ENCODE peak calls at places on chromosomes 4 and X, in ten cellular contexts. Y is thoracic aorta, N is SJSA1, H is upper lobe of left lung, R is mesenchymal stem cell, X is psoas muscle, M is pancreas, A is SK-N-MC, Z is astrocyte, W is neural progenitor cell. G is an unnamed sample.

GRCh38 chr4:26263165-26263564 is 57.6 kb upstream of the RBPJ start:
- DNase-seq in Z (no peak), A (no peak), H (no peak), N (no peak), R (no peak), X (no peak), M (no peak), W (no peak), Y (no peak), G (no peak)

GRCh38 chr4:59553063-59553738 is 1646.9 kb upstream of the ADGRL3 start:
- DNase-seq in W (no peak), X (no peak), H (no peak), N (no peak), R (peak), M (no peak), A (no peak), Z (peak), Y (no peak), G (no peak)

GRCh38 chr4:26823583-26823982 is 37.1 kb upstream of the STIM2 start:
- DNase-seq in A (no peak), Z (no peak), H (no peak), M (no peak), N (no peak), Y (no peak), X (no peak), W (no peak), R (no peak), G (no peak)

GRCh38 chrX:140713174-140713539 is 3.6 kb downstream of the LINC00632 start:
- DNase-seq in R (no peak), M (no peak), A (no peak), H (no peak), W (no peak), X (no peak), N (no peak), Y (no peak), Z (no peak), G (no peak)

GRCh38 chr4:16262188-16262587 is 35.9 kb upstream of the TAPT1 start:
- DNase-seq in Y (no peak), A (no peak), R (no peak), H (no peak), X (no peak), W (no peak), N (no peak), M (no peak), Z (no peak), G (no peak)

GRCh38 chr4:52244773-52245360 is 193.8 kb downstream of the SPATA18 start:
- DNase-seq in W (no peak), Y (no peak), A (no peak), N (no peak), R (no peak), H (no peak), X (no peak), Z (no peak), M (no peak), G (no peak)

GRCh38 chr4:186192068-186192751 is 843 bp downstream of the CYP4V2 start:
- DNase-seq in W (peak), Y (no peak), M (peak), N (no peak), Z (peak), H (no peak), A (no peak), X (peak), R (peak), G (peak)

GRCh38 chr4:157978680-157979361 is 194.0 kb downstream of the GASK1B start:
- DNase-seq in R (peak), M (peak), X (peak), Y (no peak), Z (peak), A (no peak), N (peak), W (peak), H (peak), G (peak)

GRCh38 chrX:31423575-31424284 is 351.9 kb upstream of the FTHL17 start:
- DNase-seq in R (peak), Z (peak), W (peak), X (no peak), Y (no peak), N (peak), M (no peak), A (no peak), H (no peak), G (peak)

GRCh38 chrX:44245730-44246129 is 97.7 kb downstream of the EFHC2 start:
- DNase-seq in A (no peak), M (no peak), Y (no peak), Z (no peak), W (no peak), H (no peak), N (no peak), X (no peak), R (no peak), G (no peak)

GRCh38 chrX:13685126-13685763 is 3.7 kb upstream of the RAB9A start:
- DNase-seq in W (no peak), R (no peak), H (no peak), X (no peak), Z (peak), N (no peak), A (no peak), M (no peak), Y (no peak), G (no peak)

GRCh38 chrX:74535211-74535621 is 79.2 kb downstream of the RLIM start:
- DNase-seq in Z (peak), X (no peak), H (no peak), N (peak), Y (no peak), A (no peak), R (peak), M (no peak), W (peak), G (peak)

GRCh38 chr4:87490664-87491369 is 38.4 kb downstream of the SPARCL1 start:
- DNase-seq in W (no peak), Y (no peak), Z (no peak), R (no peak), N (no peak), H (no peak), A (no peak), X (no peak), M (no peak), G (no peak)

GRCh38 chr4:87489678-87490077 is 39.5 kb downstream of the SPARCL1 start:
- DNase-seq in H (no peak), X (no peak), Y (no peak), Z (peak), W (no peak), M (no peak), R (no peak), A (no peak), N (no peak), G (no peak)

GRCh38 chr4:87491436-87491835 is 37.7 kb downstream of the SPARCL1 start:
- DNase-seq in Y (no peak), Z (no peak), M (no peak), X (no peak), R (no peak), W (no peak), N (no peak), A (no peak), H (no peak), G (no peak)

GRCh38 chr4:87493147-87493546 is 36.0 kb downstream of the SPARCL1 start:
- DNase-seq in M (no peak), A (no peak), Z (no peak), W (no peak), X (no peak), Y (no peak), H (no peak), N (no peak), R (no peak), G (no peak)

DNA sequence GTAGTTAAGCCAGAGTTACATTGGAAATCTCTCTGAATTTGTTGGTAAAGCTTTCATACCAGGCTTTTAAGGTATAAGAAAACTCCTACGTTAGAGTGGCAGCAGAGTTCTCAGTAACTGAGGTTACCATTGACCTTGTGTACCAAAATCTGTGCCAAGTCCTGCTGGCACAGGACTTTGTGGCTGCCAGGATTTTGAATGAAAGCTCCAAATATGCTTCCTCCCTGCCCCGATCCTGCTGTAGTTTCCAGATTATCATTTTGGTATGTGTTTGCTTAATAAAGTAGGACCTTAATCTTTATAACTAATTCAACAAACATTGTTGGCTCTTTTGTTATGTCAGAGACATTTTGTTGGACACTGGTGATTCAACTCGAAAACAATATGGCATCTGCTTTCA is 36.6 kb downstream of the SPARCL1 start:
- DNase-seq in X (no peak), A (no peak), N (no peak), Z (no peak), H (no peak), W (no peak), R (no peak), M (no peak), Y (no peak), G (no peak)
- H3K27ac ChIP-seq in X (no peak), A (no peak), N (no peak), Z (no peak), H (no peak), W (no peak), R (no peak), M (no peak), Y (peak), G (peak)

GRCh38 chr4:124945422-124945821 is 232.9 kb upstream of the ANKRD50 start:
- DNase-seq in R (no peak), W (no peak), Z (no peak), N (no peak), A (no peak), M (no peak), Y (no peak), X (no peak), H (no peak), G (no peak)
- H3K27ac ChIP-seq in R (no peak), W (no peak), Z (no peak), N (no peak), A (no peak), M (no peak), Y (no peak), X (no peak), H (no peak), G (no peak)

DNA sequence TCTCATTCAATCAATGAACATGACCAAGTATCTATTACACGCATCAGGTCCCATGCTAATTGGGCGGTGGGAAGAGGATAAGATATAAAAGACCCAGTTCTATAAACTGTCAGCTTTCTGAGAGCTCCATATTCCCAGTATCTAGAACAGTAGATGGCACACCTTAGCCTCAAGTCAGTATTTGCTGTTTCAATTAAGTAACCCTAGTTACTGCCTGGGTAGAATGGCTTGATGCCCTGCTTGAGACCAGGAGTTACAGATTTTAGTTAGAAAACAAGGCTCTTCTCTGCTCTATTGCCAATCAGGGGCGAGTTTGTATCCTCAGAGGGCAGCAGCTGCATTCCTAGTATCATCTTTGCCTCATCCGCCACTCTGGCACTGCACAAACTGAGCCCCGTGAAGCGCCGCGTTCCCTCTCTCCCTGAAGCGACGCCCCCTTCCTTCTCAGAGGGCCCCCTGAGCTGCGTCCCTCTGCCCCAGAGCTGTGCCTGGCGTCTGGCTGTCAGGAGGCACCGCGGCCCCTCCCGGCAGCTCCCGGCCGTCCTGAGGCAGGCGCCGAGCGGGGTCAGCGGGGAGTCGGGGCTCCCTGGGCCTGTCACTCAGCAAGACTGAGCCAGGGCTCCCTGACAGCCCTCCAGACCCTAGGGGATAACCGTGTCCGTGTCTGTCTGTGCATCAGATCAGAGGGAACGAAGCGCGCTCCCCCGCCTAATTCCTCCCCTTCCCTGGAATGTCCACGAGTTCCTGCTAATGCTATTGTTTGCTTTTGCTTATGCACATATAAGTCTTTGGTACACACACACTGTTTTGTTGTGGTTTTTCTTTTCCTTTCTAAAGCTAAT is 212.4 kb upstream of the TTC29 start:
- DNase-seq in Z (peak), N (peak), A (no peak), X (peak), R (peak), Y (no peak), M (no peak), W (peak), H (peak), G (no peak)
- H3K27ac ChIP-seq in Z (peak), N (no peak), A (peak), X (no peak), R (peak), Y (no peak), M (no peak), W (no peak), H (peak), G (peak)

GRCh38 chr4:90495936-90496335 is 368.7 kb downstream of the CCSER1 start:
- DNase-seq in N (no peak), X (no peak), R (peak), H (no peak), W (no peak), M (no peak), Z (no peak), Y (no peak), A (no peak), G (no peak)
- H3K27ac ChIP-seq in N (no peak), X (no peak), R (no peak), H (no peak), W (no peak), M (no peak), Z (no peak), Y (no peak), A (no peak), G (no peak)

DNA sequence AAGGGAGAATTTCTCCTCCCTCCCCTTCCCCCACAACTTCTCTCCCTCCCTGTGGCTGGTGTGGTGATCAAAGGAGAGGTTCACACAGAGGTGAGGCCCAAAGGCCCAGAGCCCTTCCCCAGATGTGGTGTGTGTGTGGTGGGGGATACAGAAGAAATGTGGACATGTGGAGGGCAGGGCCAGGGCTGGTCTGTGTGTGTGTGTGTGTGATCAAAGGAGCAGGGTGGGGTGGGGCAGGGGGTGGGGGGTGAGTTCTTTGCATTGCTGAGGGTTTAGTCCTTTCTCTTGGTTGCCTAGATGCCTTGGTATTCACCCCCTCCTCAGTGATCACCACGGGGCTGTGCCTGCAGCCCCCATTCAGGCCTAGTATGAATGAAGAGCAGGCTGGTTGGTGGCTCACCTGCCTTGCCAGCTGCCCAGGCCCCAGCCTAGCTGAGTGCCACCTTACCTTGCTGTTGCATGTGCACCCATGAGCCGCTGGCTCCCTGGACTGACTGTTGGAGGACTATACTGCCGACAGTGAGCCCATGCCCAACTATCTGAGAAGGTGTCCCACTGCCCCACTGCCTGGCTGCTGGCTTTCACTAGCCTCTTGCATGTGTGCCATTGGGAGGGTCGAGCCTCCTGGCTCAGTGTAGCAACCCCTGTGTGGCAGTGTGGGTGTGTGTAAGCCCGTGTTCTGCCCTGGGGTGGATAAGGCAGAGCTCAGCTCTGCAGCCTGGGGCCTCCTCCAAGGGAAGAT is 101.9 kb downstream of the EFNB1 start:
- DNase-seq in W (no peak), R (no peak), H (no peak), X (no peak), M (no peak), Z (peak), N (no peak), Y (no peak), A (no peak), G (no peak)
- H3K27ac ChIP-seq in W (no peak), R (no peak), H (peak), X (no peak), M (no peak), Z (no peak), N (no peak), Y (no peak), A (no peak), G (no peak)

GRCh38 chrX:24055043-24055356 is 244 bp downstream of the EIF2S3 start:
- DNase-seq in H (no peak), W (no peak), M (no peak), N (no peak), A (no peak), Y (no peak), R (no peak), Z (no peak), X (no peak), G (no peak)
- H3K27ac ChIP-seq in H (peak), W (peak), M (peak), N (peak), A (peak), Y (peak), R (peak), Z (peak), X (peak), G (peak)

GRCh38 chr4:83238849-83239248 is 45.7 kb downstream of the COQ2 start:
- DNase-seq in R (no peak), N (no peak), A (no peak), Z (no peak), W (no peak), H (no peak), M (no peak), X (no peak), Y (no peak), G (no peak)

GRCh38 chr4:83240379-83240875 is 44.2 kb downstream of the COQ2 start:
- DNase-seq in R (no peak), H (no peak), W (no peak), N (no peak), Y (no peak), A (no peak), X (no peak), Z (no peak), M (no peak), G (no peak)

GRCh38 chr4:83237591-83237990 is 47.0 kb downstream of the COQ2 start:
- DNase-seq in M (no peak), W (no peak), N (no peak), R (no peak), A (no peak), Z (no peak), H (no peak), X (no peak), Y (no peak), G (no peak)

GRCh38 chr4:83238393-83238792 is 46.2 kb downstream of the COQ2 start:
- DNase-seq in N (no peak), Y (no peak), A (no peak), X (no peak), R (no peak), Z (no peak), H (no peak), W (no peak), M (no peak), G (no peak)

GRCh38 chr4:83241132-83241531 is 43.5 kb downstream of the COQ2 start:
- DNase-seq in M (no peak), W (no peak), H (no peak), X (no peak), A (no peak), R (no peak), Y (no peak), Z (no peak), N (no peak), G (no peak)
- H3K27ac ChIP-seq in M (no peak), W (no peak), H (no peak), X (no peak), A (no peak), R (no peak), Y (no peak), Z (no peak), N (no peak), G (no peak)

GRCh38 chr4:107351196-107351595 is 315.1 kb upstream of the DKK2 start:
- DNase-seq in M (no peak), H (no peak), N (no peak), R (no peak), A (no peak), Y (no peak), X (no peak), W (no peak), Z (no peak), G (no peak)

GRCh38 chr4:107349266-107349665 is 313.2 kb upstream of the DKK2 start:
- DNase-seq in Z (peak), X (no peak), H (no peak), M (no peak), N (no peak), R (peak), Y (no peak), A (peak), W (no peak), G (no peak)

GRCh38 chr4:107349732-107350131 is 313.6 kb upstream of the DKK2 start:
- DNase-seq in W (peak), M (no peak), H (no peak), R (no peak), N (no peak), A (no peak), X (no peak), Y (no peak), Z (no peak), G (no peak)

GRCh38 chr4:107348188-107348872 is 312.2 kb upstream of the DKK2 start:
- DNase-seq in H (no peak), A (peak), W (no peak), X (no peak), N (no peak), R (no peak), Y (no peak), Z (no peak), M (no peak), G (no peak)
- H3K27ac ChIP-seq in H (no peak), A (peak), W (no peak), X (no peak), N (no peak), R (no peak), Y (no peak), Z (no peak), M (no peak), G (no peak)

GRCh38 chr4:141853091-141853734 is 216.8 kb downstream of the IL15 start:
- DNase-seq in N (no peak), X (no peak), A (no peak), M (peak), Y (no peak), Z (no peak), W (no peak), H (no peak), R (no peak), G (no peak)

GRCh38 chr4:141860974-141861373 is 224.6 kb downstream of the IL15 start:
- DNase-seq in A (no peak), Y (no peak), M (no peak), N (no peak), Z (no peak), H (no peak), X (no peak), R (no peak), W (no peak), G (no peak)

GRCh38 chr4:141858437-141858836 is 222.1 kb downstream of the IL15 start:
- DNase-seq in R (no peak), A (no peak), Y (no peak), X (no peak), W (no peak), Z (no peak), M (no peak), H (no peak), N (no peak), G (no peak)
- H3K27ac ChIP-seq in R (no peak), A (no peak), Y (no peak), X (no peak), W (no peak), Z (no peak), M (no peak), H (no peak), N (no peak), G (no peak)

GRCh38 chr4:80027611-80028010 is 45.4 kb downstream of the ANTXR2 start:
- DNase-seq in M (no peak), X (no peak), Y (no peak), A (no peak), H (no peak), N (no peak), Z (no peak), R (no peak), W (no peak), G (no peak)
- H3K27ac ChIP-seq in M (no peak), X (no peak), Y (no peak), A (no peak), H (no peak), N (no peak), Z (no peak), R (no peak), W (no peak), G (peak)

G was measured in prostate gland.